ENCODE peak calls at places on chromosomes 4 and X, in five cellular contexts. S, V, X, E and R are unnamed samples.

GRCh38 chr4:160202802-160203201 is 1099.9 kb downstream of the RAPGEF2 start:
- DNase-seq in S (peak), V (no peak), X (no peak), E (peak), R (no peak)

GRCh38 chr4:24778427-24779225 is 16.7 kb upstream of the SOD3 start:
- DNase-seq in S (peak), V (peak), X (peak), E (no peak), R (no peak)

GRCh38 chr4:16150716-16151115 is 66.9 kb upstream of the PROM1 start:
- DNase-seq in S (no peak), V (no peak), X (no peak), E (no peak), R (no peak)

GRCh38 chrX:25597561-25597960 is 540.6 kb upstream of the MAGEB18 start:
- DNase-seq in S (peak), V (no peak), X (no peak), E (no peak), R (no peak)

GRCh38 chrX:103687073-103687695 is 685 bp upstream of the MORF4L2 start:
- DNase-seq in S (no peak), V (peak), X (no peak), E (no peak), R (peak)

GRCh38 chr4:6225469-6225868 is 25.1 kb upstream of the JAKMIP1 start:
- DNase-seq in S (peak), V (no peak), X (peak), E (peak), R (no peak)

GRCh38 chr4:186689476-186689875 is 34.2 kb downstream of the FAT1 start:
- DNase-seq in S (no peak), V (no peak), X (no peak), E (peak), R (no peak)

GRCh38 chr4:75547647-75548387 is 8.0 kb upstream of the ODAPH start:
- DNase-seq in S (peak), V (no peak), X (no peak), E (peak), R (no peak)

GRCh38 chr4:155208258-155209054 is at the start of gene NPY2R:
- DNase-seq in S (peak), V (no peak), X (no peak), E (no peak), R (no peak)

GRCh38 chrX:318068-318738 is 393 bp downstream of the GTPBP6 start:
- DNase-seq in S (peak), V (peak), X (peak), E (peak), R (peak)

GRCh38 chrX:123588723-123589122 is 144.1 kb downstream of the THOC2 start:
- DNase-seq in S (no peak), V (no peak), X (no peak), E (no peak), R (no peak)

GRCh38 chr4:184413227-184414064 is 60.9 kb downstream of the IRF2 start:
- DNase-seq in S (no peak), V (no peak), X (no peak), E (no peak), R (no peak)

GRCh38 chrX:108020631-108021030 is 24.2 kb upstream of the VSIG1 start:
- DNase-seq in S (peak), V (no peak), X (no peak), E (peak), R (no peak)

GRCh38 chrX:36909584-36909983 is 98.6 kb upstream of the FAM47C start:
- DNase-seq in S (peak), V (no peak), X (peak), E (peak), R (no peak)

GRCh38 chr4:187304131-187304530 is 580.5 kb upstream of the FAT1 start:
- DNase-seq in S (no peak), V (no peak), X (no peak), E (no peak), R (no peak)

GRCh38 chr4:170675568-170676262 is 586.0 kb upstream of the AADAT start:
- DNase-seq in S (peak), V (no peak), X (no peak), E (peak), R (no peak)

GRCh38 chr4:2416564-2417195 is 1.8 kb downstream of the ZFYVE28 start:
- DNase-seq in S (no peak), V (no peak), X (no peak), E (no peak), R (peak)

GRCh38 chr4:150782921-150783320 is 201.0 kb downstream of the MAB21L2 start:
- DNase-seq in S (no peak), V (no peak), X (no peak), E (peak), R (no peak)

GRCh38 chrX:38975368-38975767 is 174.1 kb downstream of the MID1IP1 start:
- DNase-seq in S (no peak), V (no peak), X (no peak), E (no peak), R (no peak)

GRCh38 chr4:1992468-1993168 is 16.2 kb downstream of the NELFA start:
- DNase-seq in S (peak), V (no peak), X (no peak), E (no peak), R (peak)

GRCh38 chrX:323721-324628 is 5.4 kb upstream of the GTPBP6 start:
- DNase-seq in S (peak), V (no peak), X (peak), E (peak), R (no peak)

GRCh38 chr4:56979674-56980073 is 978 bp downstream of the POLR2B start:
- DNase-seq in S (peak), V (no peak), X (no peak), E (peak), R (no peak)

GRCh38 chrX:23435575-23435974 is 100.9 kb downstream of the PTCHD1 start:
- DNase-seq in S (no peak), V (no peak), X (no peak), E (no peak), R (no peak)

GRCh38 chr4:109548655-109549054 is 11.4 kb upstream of the MCUB start:
- DNase-seq in S (peak), V (peak), X (peak), E (peak), R (no peak)

GRCh38 chr4:15144249-15144966 is 142.1 kb downstream of the CPEB2 start:
- DNase-seq in S (no peak), V (no peak), X (no peak), E (peak), R (no peak)

GRCh38 chr4:11623726-11624037 is 195.0 kb upstream of the HS3ST1 start:
- DNase-seq in S (no peak), V (no peak), X (no peak), E (peak), R (no peak)

GRCh38 chr4:151644625-151645024 is 116.2 kb downstream of the GATB start:
- DNase-seq in S (no peak), V (no peak), X (no peak), E (no peak), R (no peak)

GRCh38 chr4:139609647-139610046 is 53.6 kb upstream of the SETD7 start:
- DNase-seq in S (peak), V (no peak), X (no peak), E (peak), R (no peak)

GRCh38 chr4:1763550-1764080 is 29.5 kb upstream of the FGFR3 start:
- DNase-seq in S (peak), V (no peak), X (peak), E (no peak), R (no peak)